ENCODE peak calls at places on chromosomes 12 and 14, in five cellular contexts. Y, T, W, J and R are unnamed samples.

GRCh38 chr12:116015525-116015924 is 262.0 kb downstream of the MED13L start:
- DNase-seq in Y (peak), J (no peak), T (no peak), W (no peak), R (no peak)

GRCh38 chr14:56992332-56992820 is 182.1 kb upstream of the OTX2 start:
- DNase-seq in W (no peak), Y (no peak), T (no peak), J (no peak), R (no peak)

GRCh38 chr12:54977857-54978256 is 6.7 kb downstream of the TESPA1 start:
- DNase-seq in T (no peak), J (no peak), W (no peak), Y (no peak), R (no peak)

GRCh38 chr12:43758728-43759563 is at the start of the genes IRAK4 and PUS7L:
- DNase-seq in J (peak), T (peak), Y (peak), W (peak), R (peak)

GRCh38 chr12:132140501-132140900 is 3.6 kb downstream of the DDX51 start:
- DNase-seq in Y (no peak), W (no peak), J (peak), T (no peak), R (peak)

GRCh38 chr12:100827901-100828520 is 33.4 kb downstream of the ANO4 start:
- DNase-seq in W (no peak), J (no peak), T (no peak), Y (no peak), R (no peak)

GRCh38 chr12:1566449-1567135 is 27.8 kb downstream of the FBXL14 start:
- DNase-seq in W (no peak), T (no peak), Y (no peak), J (no peak), R (no peak)

GRCh38 chr14:76430475-76430980 is 54.6 kb downstream of the ESRRB start:
- DNase-seq in Y (no peak), J (no peak), W (no peak), T (no peak), R (no peak)

GRCh38 chr12:57521475-57522018 is 1.1 kb upstream of the MBD6 start:
- DNase-seq in J (peak), W (peak), Y (no peak), T (peak), R (peak)

GRCh38 chr12:88339254-88339949 is 197.3 kb downstream of the TMTC3 start:
- DNase-seq in J (no peak), T (no peak), Y (no peak), W (no peak), R (no peak)

GRCh38 chr14:53999061-53999488 is 42.5 kb upstream of the BMP4 start:
- DNase-seq in W (no peak), J (no peak), T (no peak), Y (peak), R (peak)

GRCh38 chr12:39619316-39619659 is 315 bp downstream of the ABCD2 start:
- DNase-seq in W (no peak), J (no peak), T (no peak), Y (no peak), R (no peak)

GRCh38 chr12:121871501-121871900 is 12.8 kb upstream of the HPD start:
- DNase-seq in J (no peak), T (no peak), W (no peak), Y (no peak), R (no peak)

GRCh38 chr14:32606297-32606696 is 277.2 kb downstream of the AKAP6 start:
- DNase-seq in W (no peak), T (no peak), Y (peak), J (no peak), R (no peak)

GRCh38 chr12:57720606-57721595 is 17.6 kb downstream of the AGAP2 start:
- DNase-seq in T (no peak), Y (no peak), W (no peak), J (no peak), R (no peak)

GRCh38 chr12:78799679-78800078 is 64.9 kb upstream of the SYT1 start:
- DNase-seq in J (no peak), W (no peak), Y (no peak), T (no peak), R (no peak)

GRCh38 chr12:38892090-38892786 is 13.2 kb downstream of the CPNE8 start:
- DNase-seq in J (no peak), Y (no peak), T (no peak), W (no peak), R (no peak)

GRCh38 chr12:101485015-101485414 is 9.9 kb downstream of the SPIC start:
- DNase-seq in J (no peak), T (no peak), W (no peak), Y (no peak), R (no peak)

GRCh38 chr12:52041695-52042123 is 9.5 kb upstream of the NR4A1 start:
- DNase-seq in J (peak), Y (no peak), T (no peak), W (no peak), R (peak)

GRCh38 chr14:67962215-67962644 is 142.7 kb downstream of the RAD51B start:
- DNase-seq in T (no peak), W (no peak), J (no peak), Y (no peak), R (no peak)

GRCh38 chr12:121964813-121965643 is 46.6 kb downstream of the CFAP251 start:
- DNase-seq in J (no peak), T (no peak), W (no peak), Y (peak), R (no peak)

GRCh38 chr14:61477845-61478438 is 156.6 kb downstream of the PRKCH start:
- DNase-seq in W (peak), J (peak), T (peak), Y (peak), R (peak)

GRCh38 chr12:6188954-6189353 is 11.2 kb upstream of the CD9 start:
- DNase-seq in W (no peak), T (no peak), J (no peak), Y (no peak), R (no peak)

GRCh38 chr12:45674583-45674982 is 54.9 kb upstream of the ARID2 start:
- DNase-seq in W (peak), Y (peak), J (peak), T (no peak), R (peak)

GRCh38 chr12:54522213-54522612 is 24.7 kb downstream of the NCKAP1L start:
- DNase-seq in W (no peak), Y (no peak), T (no peak), J (no peak), R (no peak)

GRCh38 chr14:93014038-93015023 is 91.4 kb downstream of the CHGA start:
- DNase-seq in W (no peak), J (no peak), T (no peak), Y (no peak), R (no peak)

GRCh38 chr12:86257173-86257572 is 982 bp upstream of the MGAT4C start:
- DNase-seq in T (no peak), J (no peak), Y (no peak), W (no peak), R (peak)

GRCh38 chr14:91714805-91715204 is 17.1 kb downstream of the CATSPERB start:
- DNase-seq in Y (no peak), W (no peak), J (no peak), T (no peak), R (no peak)

GRCh38 chr14:24310387-24310665 is 386 bp downstream of the LTB4R2 start:
- DNase-seq in W (no peak), T (no peak), Y (no peak), J (no peak), R (no peak)

GRCh38 chr12:37547611-37548010 is 769.0 kb upstream of the ALG10B start:
- DNase-seq in W (no peak), T (no peak), Y (no peak), J (no peak), R (no peak)

GRCh38 chr14:61652526-61653262 is 42.6 kb upstream of the HIF1A start:
- DNase-seq in T (peak), W (no peak), J (no peak), Y (no peak), R (no peak)

GRCh38 chr14:92108345-92109254 is 2.2 kb upstream of the ATXN3 start:
- DNase-seq in W (no peak), Y (no peak), J (no peak), T (no peak), R (no peak)

GRCh38 chr14:95413289-95414215 is 93.8 kb upstream of the CLMN start:
- DNase-seq in J (no peak), Y (no peak), W (no peak), T (no peak), R (no peak)

DNA sequence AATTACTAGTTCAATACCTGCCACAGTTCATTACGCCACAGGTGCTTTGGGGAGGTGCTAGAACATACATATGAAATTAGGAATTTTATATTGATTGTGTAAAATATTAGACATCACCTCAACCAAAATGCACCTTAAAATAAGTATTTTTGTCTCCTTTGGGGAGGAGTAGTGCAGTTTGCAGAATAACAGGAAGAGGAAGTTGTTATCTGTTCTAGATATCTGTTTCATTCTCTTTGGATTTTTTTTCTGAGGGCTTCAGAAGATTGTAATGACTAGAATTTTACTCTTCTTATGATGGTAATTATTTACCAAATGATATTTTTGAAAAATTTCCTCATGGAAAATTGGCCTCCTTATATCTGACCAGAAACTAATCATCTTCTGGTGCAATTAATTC is 9.9 kb upstream of the GYS2 start:
- DNase-seq in T (no peak), W (no peak), J (no peak), Y (no peak), R (no peak)
- H3K27ac ChIP-seq in T (no peak), W (no peak), J (no peak), Y (no peak), R (no peak)

GRCh38 chr12:53454710-53455109 is 2.8 kb downstream of the PCBP2 start:
- DNase-seq in J (no peak), W (no peak), T (no peak), Y (no peak), R (no peak)

GRCh38 chr12:53456654-53457366 is 4.9 kb downstream of the PCBP2 start:
- DNase-seq in J (no peak), T (no peak), Y (no peak), W (no peak), R (no peak)

GRCh38 chr12:53451661-53452158 is at the start of gene PCBP2:
- DNase-seq in W (peak), J (peak), T (peak), Y (peak), R (peak)

GRCh38 chr12:53452159-53453077 is 516 bp downstream of the PCBP2 start:
- DNase-seq in J (peak), W (peak), T (peak), Y (peak), R (peak)

DNA sequence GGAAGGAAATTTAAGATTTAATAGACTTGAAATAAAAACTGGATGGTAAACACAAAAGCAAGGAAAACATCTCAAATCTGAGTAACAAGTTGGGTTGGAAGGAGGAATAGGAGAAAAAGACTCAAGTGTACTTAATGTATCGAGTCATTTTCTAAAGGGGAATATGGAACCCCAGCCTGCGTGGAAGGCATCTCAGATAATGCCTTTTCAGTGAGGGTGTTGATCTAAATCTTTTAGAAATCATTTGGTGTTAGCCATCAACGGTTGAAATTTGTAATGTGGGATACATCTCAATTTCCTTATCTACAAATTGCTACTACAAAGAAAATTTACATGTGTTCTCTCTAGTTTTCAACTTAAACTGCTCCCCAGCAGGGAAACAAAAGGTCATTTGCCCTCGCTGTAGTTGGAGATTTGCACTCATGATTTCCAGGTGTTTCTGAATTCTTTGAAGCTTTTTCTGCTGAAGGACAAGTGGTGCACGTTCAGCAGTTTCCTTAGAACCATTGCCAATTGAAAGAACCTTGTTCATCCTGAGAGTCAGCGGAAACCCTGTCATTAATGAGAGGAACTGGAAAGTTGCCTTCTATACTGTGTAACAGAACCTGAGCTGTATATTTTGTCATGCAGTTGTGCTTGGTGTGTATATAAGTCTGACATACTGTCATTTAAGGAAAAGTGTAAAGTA is 2.2 kb downstream of the PCBP2 start:
- DNase-seq in T (no peak), J (no peak), W (no peak), Y (no peak), R (no peak)
- H3K4me3 ChIP-seq in T (peak), J (peak), W (peak), Y (peak), R (no peak)

GRCh38 chr12:30134229-30134628 is 350.5 kb upstream of the TMTC1 start:
- DNase-seq in J (no peak), Y (no peak), W (no peak), T (no peak), R (no peak)
- TF ChIP-seq CTCF in J (no peak), Y (no peak), W (no peak), T (no peak), R (no peak)

GRCh38 chr12:80776706-80777105 is 60.0 kb downstream of the MYF5 start:
- DNase-seq in J (no peak), W (no peak), T (no peak), Y (no peak), R (no peak)
- H3K27ac ChIP-seq in J (no peak), W (no peak), T (peak), Y (no peak), R (peak)

DNA sequence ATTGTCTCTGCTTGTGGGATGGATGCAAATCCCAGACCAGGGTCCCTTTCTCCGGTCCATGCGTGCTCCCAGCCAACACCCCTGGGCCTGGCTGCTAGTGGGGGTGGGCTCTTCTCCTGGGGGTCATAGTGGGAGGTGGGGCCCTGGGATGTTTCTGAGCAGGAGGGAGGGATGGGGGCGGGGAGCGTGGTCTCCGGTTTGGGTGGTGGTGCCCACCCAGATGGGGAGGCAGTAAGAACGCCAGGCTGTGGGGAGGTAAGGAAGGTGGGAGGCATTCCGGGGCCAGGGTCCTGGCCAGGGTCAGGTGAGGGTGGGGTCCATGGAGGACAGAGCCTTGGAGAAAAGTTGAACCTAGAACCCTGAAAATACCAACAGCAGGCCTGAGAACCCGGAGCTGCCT is 5.5 kb downstream of the CRIP2 start:
- DNase-seq in W (no peak), J (peak), Y (no peak), T (no peak), R (no peak)
- H3K4me3 ChIP-seq in W (no peak), J (no peak), Y (no peak), T (no peak), R (no peak)

GRCh38 chr14:88168498-88169165 is 154.4 kb downstream of the KCNK10 start:
- DNase-seq in Y (peak), W (no peak), J (no peak), T (no peak), R (peak)
- TF ChIP-seq CTCF in Y (peak), W (peak), J (peak), T (peak), R (peak)

DNA sequence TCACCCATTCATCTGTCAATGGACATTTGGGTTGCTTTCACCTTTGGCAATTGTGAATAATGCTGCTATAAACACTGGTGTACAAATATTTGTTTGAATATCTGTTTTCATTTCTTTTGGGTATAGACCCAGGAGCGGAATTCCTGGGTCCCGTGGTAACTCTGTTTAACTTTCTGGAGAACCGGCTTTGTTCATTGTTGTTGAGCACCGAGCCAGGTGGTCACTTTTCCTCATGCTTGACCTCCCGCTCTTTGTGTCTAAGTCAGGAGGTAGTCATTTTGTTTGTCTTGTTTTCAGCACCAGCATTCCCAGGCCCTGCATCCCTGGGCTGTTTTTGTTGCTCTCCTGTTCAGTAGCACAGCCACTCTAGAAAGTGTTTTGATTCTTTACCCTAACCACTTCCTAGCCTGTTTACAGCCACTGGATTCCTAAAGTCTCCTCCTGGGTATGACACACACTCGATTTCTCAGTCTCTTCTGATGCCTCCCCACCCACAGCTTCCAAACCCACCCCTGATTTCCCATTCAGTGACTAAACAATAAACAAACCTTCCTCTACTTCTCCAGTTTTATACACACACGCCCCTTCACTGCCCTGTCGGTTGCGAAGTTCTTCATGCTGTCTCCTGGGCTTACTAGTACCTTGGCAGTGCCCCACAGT is 37.9 kb downstream of the B4GALNT3 start:
- DNase-seq in W (no peak), J (no peak), T (no peak), Y (no peak), R (peak)
- H3K27ac ChIP-seq in W (no peak), J (no peak), T (no peak), Y (no peak), R (no peak)

GRCh38 chr14:72925815-72926291 is 411 bp upstream of the DCAF4 start:
- DNase-seq in T (no peak), Y (no peak), W (no peak), J (no peak), R (no peak)

GRCh38 chr14:72925171-72925759 is 999 bp upstream of the DCAF4 start:
- DNase-seq in W (no peak), J (peak), T (no peak), Y (no peak), R (peak)

GRCh38 chr14:72929316-72930080 is 3.2 kb downstream of the DCAF4 start:
- DNase-seq in Y (no peak), W (no peak), J (no peak), T (no peak), R (no peak)

GRCh38 chr14:72926292-72927028 is at the start of gene DCAF4:
- DNase-seq in W (peak), T (peak), Y (peak), J (peak), R (peak)

DNA sequence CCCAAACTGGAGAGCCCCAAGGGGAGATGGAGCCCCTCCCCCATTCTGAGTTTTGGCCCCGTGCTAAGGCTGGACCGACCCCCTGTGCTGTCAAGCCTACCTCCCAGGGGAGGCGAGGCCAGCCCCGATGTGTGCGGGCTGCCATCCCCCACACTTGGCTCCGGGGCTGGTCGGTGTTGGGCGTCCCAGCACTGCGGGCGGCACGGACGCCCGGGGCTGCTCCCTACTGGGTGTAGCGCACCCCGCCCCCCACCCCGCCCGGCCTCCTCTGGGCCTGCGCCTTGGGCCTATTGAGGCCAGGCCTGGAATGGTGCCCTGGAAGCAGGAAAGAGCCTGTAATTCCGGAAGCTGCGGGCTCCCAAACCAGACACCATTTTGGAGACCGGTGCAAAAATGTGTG is 2.6 kb downstream of the DCAF4 start:
- DNase-seq in W (no peak), J (peak), Y (no peak), T (no peak), R (no peak)
- H3K4me3 ChIP-seq in W (no peak), J (no peak), Y (no peak), T (no peak), R (no peak)

DNA sequence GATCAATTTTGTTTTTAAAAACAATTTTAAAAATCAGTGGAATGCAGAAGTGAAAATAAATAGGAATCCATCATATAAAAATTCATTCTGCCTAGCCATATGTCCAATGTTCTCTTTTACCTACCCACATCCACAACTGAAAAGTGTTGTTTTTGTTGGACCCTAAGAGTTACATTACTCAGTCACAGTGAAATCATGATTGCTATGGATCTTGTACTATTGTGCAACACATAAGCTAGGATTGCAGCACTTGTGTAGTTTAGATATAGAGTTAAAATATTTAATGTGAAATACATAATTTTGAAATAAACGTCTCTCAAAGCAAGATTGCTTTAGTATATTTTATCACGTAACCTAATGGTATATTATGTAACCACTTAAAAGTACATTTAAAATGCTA is 213.3 kb upstream of the CLEC14A start:
- DNase-seq in T (no peak), W (no peak), J (no peak), Y (no peak), R (no peak)
- TF ChIP-seq CTCF in T (no peak), W (no peak), J (no peak), Y (no peak), R (no peak)

DNA sequence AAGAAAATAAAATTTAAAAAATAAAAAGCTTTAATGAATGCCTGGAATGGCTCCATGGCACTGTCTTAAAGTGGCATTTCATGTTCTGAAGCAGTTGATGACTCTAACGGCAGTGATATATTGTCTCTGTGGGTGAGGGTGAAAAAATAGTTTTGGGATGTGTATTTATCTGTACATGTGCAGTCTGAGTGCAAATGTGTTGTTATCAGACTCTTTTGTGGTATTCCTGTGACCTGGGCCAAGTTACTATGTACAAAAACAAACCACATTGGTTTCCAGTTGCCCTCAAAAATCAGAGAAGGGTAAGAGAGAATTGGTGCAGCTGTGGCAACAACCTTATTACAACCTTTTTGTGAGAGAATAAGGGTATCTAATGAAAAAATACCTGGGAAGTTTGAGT is 81.7 kb upstream of the CCDC91 start:
- DNase-seq in J (no peak), W (no peak), Y (peak), T (no peak), R (no peak)
- H3K27ac ChIP-seq in J (no peak), W (no peak), Y (no peak), T (no peak), R (no peak)